ENCODE peak calls at places on chromosomes 13 and 19, in eight cellular contexts. One of them, this sample, is unnamed.

GRCh38 chr19:42225718-42226292 is 5.7 kb downstream of the ZNF526 start:
- DNase-seq in fibroblast of lung: no peak
- DNase-seq in astrocyte: no peak
- DNase-seq in tibial artery: no peak
- DNase-seq in lower lobe of right lung: no peak
- DNase-seq in kidney: peak; percentile 68
- DNase-seq in spleen: no peak
- DNase-seq in stomach: no peak
- DNase-seq in this sample: no peak

GRCh38 chr19:19588546-19588945 is 29.9 kb downstream of the PBX4 start:
- DNase-seq in fibroblast of lung: no peak
- DNase-seq in astrocyte: no peak
- DNase-seq in tibial artery: no peak
- DNase-seq in lower lobe of right lung: no peak
- DNase-seq in kidney: no peak
- DNase-seq in spleen: no peak
- DNase-seq in stomach: no peak
- DNase-seq in this sample: no peak

GRCh38 chr19:50793558-50794065 is 3.4 kb downstream of the ACP4 start:
- DNase-seq in fibroblast of lung: no peak
- DNase-seq in astrocyte: no peak
- DNase-seq in tibial artery: no peak
- DNase-seq in lower lobe of right lung: no peak
- DNase-seq in kidney: no peak
- DNase-seq in spleen: no peak
- DNase-seq in stomach: no peak
- DNase-seq in this sample: no peak

GRCh38 chr13:62357887-62358645 is 942.4 kb upstream of the PCDH20 start:
- DNase-seq in fibroblast of lung: peak; percentile 80
- DNase-seq in astrocyte: peak; percentile 17
- DNase-seq in tibial artery: no peak
- DNase-seq in lower lobe of right lung: no peak
- DNase-seq in kidney: no peak
- DNase-seq in spleen: no peak
- DNase-seq in stomach: no peak
- DNase-seq in this sample: no peak

GRCh38 chr19:12996542-12997094 is 1.3 kb downstream of the NFIX start:
- DNase-seq in fibroblast of lung: peak; percentile 43
- DNase-seq in astrocyte: no peak
- DNase-seq in tibial artery: no peak
- DNase-seq in lower lobe of right lung: no peak
- DNase-seq in kidney: peak; percentile 80
- DNase-seq in spleen: peak; percentile 75
- DNase-seq in stomach: peak; percentile 62
- DNase-seq in this sample: peak; percentile 70

GRCh38 chr13:66624302-66624701 is 605.8 kb downstream of the PCDH9 start:
- DNase-seq in fibroblast of lung: no peak
- DNase-seq in astrocyte: no peak
- DNase-seq in tibial artery: no peak
- DNase-seq in lower lobe of right lung: no peak
- DNase-seq in kidney: no peak
- DNase-seq in spleen: no peak
- DNase-seq in stomach: no peak
- DNase-seq in this sample: no peak

GRCh38 chr13:46632171-46632570 is 79.2 kb downstream of the LRCH1 start:
- DNase-seq in fibroblast of lung: no peak
- DNase-seq in astrocyte: no peak
- DNase-seq in tibial artery: no peak
- DNase-seq in lower lobe of right lung: no peak
- DNase-seq in kidney: no peak
- DNase-seq in spleen: no peak
- DNase-seq in stomach: no peak
- DNase-seq in this sample: no peak

GRCh38 chr13:73274147-73274546 is 215.3 kb downstream of the KLF5 start:
- DNase-seq in fibroblast of lung: no peak
- DNase-seq in astrocyte: peak; percentile 71
- DNase-seq in tibial artery: no peak
- DNase-seq in lower lobe of right lung: no peak
- DNase-seq in kidney: no peak
- DNase-seq in spleen: no peak
- DNase-seq in stomach: no peak
- DNase-seq in this sample: no peak

GRCh38 chr19:44972802-44973201 is 17.6 kb downstream of the CLPTM1 start:
- DNase-seq in fibroblast of lung: no peak
- DNase-seq in astrocyte: no peak
- DNase-seq in tibial artery: no peak
- DNase-seq in lower lobe of right lung: no peak
- DNase-seq in kidney: no peak
- DNase-seq in spleen: no peak
- DNase-seq in stomach: no peak
- DNase-seq in this sample: no peak

GRCh38 chr13:94542917-94543316 is 53.0 kb downstream of the TGDS start:
- DNase-seq in fibroblast of lung: no peak
- DNase-seq in astrocyte: no peak
- DNase-seq in tibial artery: no peak
- DNase-seq in lower lobe of right lung: no peak
- DNase-seq in kidney: no peak
- DNase-seq in spleen: no peak
- DNase-seq in stomach: no peak
- DNase-seq in this sample: no peak

GRCh38 chr13:96080676-96081075 is 9.2 kb upstream of the HS6ST3 start:
- DNase-seq in fibroblast of lung: no peak
- DNase-seq in astrocyte: no peak
- DNase-seq in tibial artery: no peak
- DNase-seq in lower lobe of right lung: no peak
- DNase-seq in kidney: no peak
- DNase-seq in spleen: no peak
- DNase-seq in stomach: no peak
- DNase-seq in this sample: no peak

GRCh38 chr13:92804346-92804745 is 422.3 kb upstream of the GPC6 start:
- DNase-seq in fibroblast of lung: peak; percentile 29
- DNase-seq in astrocyte: peak; percentile 80
- DNase-seq in tibial artery: no peak
- DNase-seq in lower lobe of right lung: no peak
- DNase-seq in kidney: no peak
- DNase-seq in spleen: no peak
- DNase-seq in stomach: no peak
- DNase-seq in this sample: no peak

GRCh38 chr13:113588394-113589111 is 4.0 kb downstream of the TFDP1 start:
- DNase-seq in fibroblast of lung: no peak
- DNase-seq in astrocyte: no peak
- DNase-seq in tibial artery: no peak
- DNase-seq in lower lobe of right lung: peak; percentile 14
- DNase-seq in kidney: no peak
- DNase-seq in spleen: peak; percentile 41
- DNase-seq in stomach: peak; percentile 4
- DNase-seq in this sample: peak; percentile 42

GRCh38 chr19:53977991-53978731 is 13.3 kb upstream of the CACNG6 start:
- DNase-seq in fibroblast of lung: peak; percentile 69
- DNase-seq in astrocyte: peak; percentile 83
- DNase-seq in tibial artery: peak; percentile 48
- DNase-seq in lower lobe of right lung: peak; percentile 64
- DNase-seq in kidney: no peak
- DNase-seq in spleen: no peak
- DNase-seq in stomach: no peak
- DNase-seq in this sample: peak; percentile 67

GRCh38 chr19:39246951-39247669 is 1.5 kb downstream of the IFNL4 start:
- DNase-seq in fibroblast of lung: no peak
- DNase-seq in astrocyte: no peak
- DNase-seq in tibial artery: no peak
- DNase-seq in lower lobe of right lung: peak; percentile 52
- DNase-seq in kidney: peak; percentile 78
- DNase-seq in spleen: peak; percentile 75
- DNase-seq in stomach: no peak
- DNase-seq in this sample: no peak

GRCh38 chr13:113980489-113981064 is 6.7 kb upstream of the C13orf46 start:
- DNase-seq in fibroblast of lung: no peak
- DNase-seq in astrocyte: no peak
- DNase-seq in tibial artery: no peak
- DNase-seq in lower lobe of right lung: peak; percentile 28
- DNase-seq in kidney: peak; percentile 43
- DNase-seq in spleen: peak; percentile 32
- DNase-seq in stomach: no peak
- DNase-seq in this sample: no peak

GRCh38 chr13:49791214-49791752 is 1.2 kb downstream of the KPNA3 start:
- DNase-seq in fibroblast of lung: peak; percentile 63
- DNase-seq in astrocyte: peak; percentile 8
- DNase-seq in tibial artery: no peak
- DNase-seq in lower lobe of right lung: no peak
- DNase-seq in kidney: no peak
- DNase-seq in spleen: no peak
- DNase-seq in stomach: no peak
- DNase-seq in this sample: no peak
- TF ChIP-seq CTCF in fibroblast of lung: no peak
- TF ChIP-seq CTCF in astrocyte: no peak
- TF ChIP-seq CTCF in tibial artery: no peak
- TF ChIP-seq CTCF in lower lobe of right lung: no peak
- TF ChIP-seq CTCF in kidney: peak; percentile 28
- TF ChIP-seq CTCF in spleen: no peak
- TF ChIP-seq CTCF in stomach: no peak
- TF ChIP-seq CTCF in this sample: no peak

DNA sequence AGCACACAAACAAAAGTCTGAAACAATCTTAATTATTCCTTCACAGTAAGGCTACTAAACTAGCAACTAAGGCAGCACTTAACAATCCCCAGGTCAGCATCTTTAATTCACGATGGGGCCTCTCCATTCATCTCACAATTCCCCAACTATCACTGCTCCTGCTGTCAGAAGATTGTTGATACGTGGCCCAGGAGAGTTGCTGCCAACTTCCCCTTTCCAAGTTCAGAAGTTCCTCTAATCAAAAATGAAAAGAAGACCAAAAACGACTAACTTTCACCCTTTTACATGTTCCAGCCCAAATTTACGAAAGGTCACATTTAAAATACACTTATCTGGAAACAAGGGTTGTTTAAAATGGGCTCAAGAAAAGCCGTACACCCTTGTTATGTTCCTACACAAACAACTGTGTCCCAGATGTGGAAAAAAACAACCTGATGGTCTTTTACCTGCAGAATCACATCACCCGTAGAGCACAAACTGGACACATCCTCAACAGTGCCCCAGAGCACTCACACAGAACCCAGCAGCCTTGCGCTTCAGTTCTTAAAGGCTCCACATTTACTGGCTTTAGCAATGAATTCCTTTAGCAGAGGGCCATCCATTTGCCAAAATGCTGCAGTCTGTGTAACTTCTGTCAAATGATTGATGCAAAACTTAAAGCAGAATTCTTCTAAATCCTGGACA is 38.0 kb downstream of the PHF11 start:
- DNase-seq in fibroblast of lung: no peak
- DNase-seq in astrocyte: no peak
- DNase-seq in tibial artery: no peak
- DNase-seq in lower lobe of right lung: no peak
- DNase-seq in kidney: no peak
- DNase-seq in spleen: no peak
- DNase-seq in stomach: no peak
- DNase-seq in this sample: no peak
- H3K27ac ChIP-seq in fibroblast of lung: no peak overlapping the region
- H3K27ac ChIP-seq in astrocyte: no peak overlapping the region
- H3K27ac ChIP-seq in tibial artery: no peak overlapping the region
- H3K27ac ChIP-seq in lower lobe of right lung: no peak overlapping the region
- H3K27ac ChIP-seq in kidney: no peak overlapping the region
- H3K27ac ChIP-seq in spleen: peak overlapping the region; percentile 75
- H3K27ac ChIP-seq in stomach: no peak overlapping the region
- H3K27ac ChIP-seq in this sample: no peak overlapping the region

DNA sequence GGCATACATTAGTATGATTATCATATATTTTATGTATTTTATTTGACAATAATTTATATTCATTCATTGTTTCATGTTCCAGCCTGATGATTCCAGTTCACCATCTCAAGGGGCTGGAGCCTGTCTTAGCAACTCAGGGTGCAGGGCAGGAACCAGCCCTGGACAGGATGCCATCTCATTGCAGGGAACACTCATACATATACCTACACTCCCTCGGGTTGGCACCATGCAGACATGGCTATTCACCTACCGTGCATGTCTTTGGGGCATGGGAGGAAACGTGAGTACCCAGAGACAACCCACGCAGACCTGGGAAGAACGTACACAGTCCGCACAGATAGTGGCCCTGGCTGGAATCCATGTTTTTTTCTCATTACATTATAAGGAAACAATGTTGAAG is 151.0 kb upstream of the ZNF536 start:
- DNase-seq in fibroblast of lung: no peak
- DNase-seq in astrocyte: no peak
- DNase-seq in tibial artery: no peak
- DNase-seq in lower lobe of right lung: no peak
- DNase-seq in kidney: no peak
- DNase-seq in spleen: no peak
- DNase-seq in stomach: no peak
- DNase-seq in this sample: no peak
- H3K4me1 ChIP-seq in fibroblast of lung: no peaks in the 10 kb centered on the region
- H3K4me1 ChIP-seq in astrocyte: no peaks in the 10 kb centered on the region
- H3K4me1 ChIP-seq in tibial artery: peaks cover 12% of the 10 kb centered on the region
- H3K4me1 ChIP-seq in lower lobe of right lung: peaks cover 10% of the 10 kb centered on the region
- H3K4me1 ChIP-seq in kidney: no peaks in the 10 kb centered on the region
- H3K4me1 ChIP-seq in spleen: peaks cover under 1% of the 10 kb centered on the region
- H3K4me1 ChIP-seq in stomach: peaks cover 10% of the 10 kb centered on the region
- H3K4me1 ChIP-seq in this sample: peaks cover 5% of the 10 kb centered on the region

GRCh38 chr13:30193279-30194234 is 113.8 kb downstream of the KATNAL1 start:
- DNase-seq in fibroblast of lung: no peak
- DNase-seq in astrocyte: no peak
- DNase-seq in tibial artery: no peak
- DNase-seq in lower lobe of right lung: no peak
- DNase-seq in kidney: no peak
- DNase-seq in spleen: no peak
- DNase-seq in stomach: no peak
- DNase-seq in this sample: no peak

GRCh38 chr13:30196025-30196424 is 111.3 kb downstream of the KATNAL1 start:
- DNase-seq in fibroblast of lung: peak; percentile 5
- DNase-seq in astrocyte: peak; percentile 66
- DNase-seq in tibial artery: no peak
- DNase-seq in lower lobe of right lung: no peak
- DNase-seq in kidney: no peak
- DNase-seq in spleen: no peak
- DNase-seq in stomach: no peak
- DNase-seq in this sample: no peak

GRCh38 chr13:30192320-30193093 is 114.8 kb downstream of the KATNAL1 start:
- DNase-seq in fibroblast of lung: no peak
- DNase-seq in astrocyte: no peak
- DNase-seq in tibial artery: no peak
- DNase-seq in lower lobe of right lung: no peak
- DNase-seq in kidney: no peak
- DNase-seq in spleen: no peak
- DNase-seq in stomach: no peak
- DNase-seq in this sample: no peak

GRCh38 chr13:30191491-30192100 is 115.8 kb downstream of the KATNAL1 start:
- DNase-seq in fibroblast of lung: no peak
- DNase-seq in astrocyte: peak; percentile 6
- DNase-seq in tibial artery: no peak
- DNase-seq in lower lobe of right lung: no peak
- DNase-seq in kidney: no peak
- DNase-seq in spleen: no peak
- DNase-seq in stomach: no peak
- DNase-seq in this sample: no peak

DNA sequence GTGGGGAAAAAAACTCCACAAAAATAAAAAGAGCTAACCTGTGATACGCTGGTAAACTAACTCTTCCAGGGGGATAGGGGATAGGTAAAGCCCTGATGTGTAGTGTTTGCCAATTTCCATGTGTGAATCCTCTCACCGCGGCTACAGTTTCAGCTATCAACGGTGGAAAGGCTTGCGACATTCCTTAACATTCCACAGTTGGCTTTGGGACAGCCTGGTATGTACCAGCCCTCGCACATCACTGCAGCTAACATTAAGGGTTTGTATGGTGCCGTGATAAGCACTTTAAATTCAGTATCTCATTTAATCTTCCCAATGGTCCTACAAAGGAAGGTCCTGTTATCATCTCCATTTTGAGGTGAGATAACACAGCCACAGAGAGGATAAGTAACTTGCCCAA is 112.4 kb downstream of the KATNAL1 start:
- DNase-seq in fibroblast of lung: no peak
- DNase-seq in astrocyte: no peak
- DNase-seq in tibial artery: no peak
- DNase-seq in lower lobe of right lung: no peak
- DNase-seq in kidney: no peak
- DNase-seq in spleen: no peak
- DNase-seq in stomach: no peak
- DNase-seq in this sample: no peak
- TF ChIP-seq CTCF in fibroblast of lung: no peak
- TF ChIP-seq CTCF in astrocyte: no peak
- TF ChIP-seq CTCF in tibial artery: no peak
- TF ChIP-seq CTCF in lower lobe of right lung: no peak
- TF ChIP-seq CTCF in kidney: no peak
- TF ChIP-seq CTCF in spleen: no peak
- TF ChIP-seq CTCF in stomach: no peak
- TF ChIP-seq CTCF in this sample: no peak